ENCODE peak calls at places on chromosomes 6 and 20, in seven cellular contexts. E is stimulated activated CD4-positive, alpha-beta T cell treated with anti-CD3 and anti-CD28 coated beads, Interleukin-2, amount 100 ng/mL, for 48 hours; K is H54; U is effector memory CD8-positive, alpha-beta T cell; L is nephron progenitor cell; X is aorta; Q is naive thymus-derived CD8-positive, alpha-beta T cell. R is an unnamed sample.

GRCh38 chr6:34475167-34476047 is 9.5 kb downstream of the PACSIN1 start:
- DNase-seq in X (no peak), K (no peak), U (no peak), Q (no peak), E (no peak), L (no peak), R (no peak)

GRCh38 chr20:33046412-33046811 is 7.3 kb upstream of the BPIFB3 start:
- DNase-seq in K (no peak), E (no peak), X (no peak), U (no peak), L (no peak), Q (no peak), R (no peak)

GRCh38 chr6:72032056-72032455 is 145.7 kb downstream of the RIMS1 start:
- DNase-seq in K (no peak), Q (no peak), X (no peak), E (no peak), U (no peak), L (no peak), R (no peak)

GRCh38 chr6:33694401-33694931 is 17.0 kb downstream of the UQCC2 start:
- DNase-seq in Q (peak; percentile 32), L (no peak), K (peak; percentile 80), X (no peak), E (peak; percentile 60), U (peak; percentile 31), R (no peak)

GRCh38 chr6:166770216-166771116 is 143.4 kb upstream of the RPS6KA2 start:
- DNase-seq in X (no peak), K (no peak), L (no peak), Q (no peak), E (no peak), U (no peak), R (no peak)

GRCh38 chr20:49297605-49298530 is 20.0 kb upstream of the ZNFX1 start:
- DNase-seq in E (no peak), K (no peak), U (no peak), L (no peak), X (peak; percentile 59), Q (no peak), R (no peak)

GRCh38 chr6:36729169-36729549 is 31.5 kb downstream of the RAB44 start:
- DNase-seq in L (no peak), Q (no peak), X (no peak), E (no peak), U (no peak), K (no peak), R (no peak)

GRCh38 chr6:52233975-52234823 is 10.1 kb downstream of the IL17F start:
- DNase-seq in K (peak; percentile 66), X (no peak), L (peak; percentile 51), Q (no peak), U (no peak), E (peak; percentile 24), R (no peak)

GRCh38 chr6:149334682-149335160 is 17.2 kb downstream of the TAB2 start:
- DNase-seq in L (no peak), U (no peak), E (no peak), K (no peak), X (peak; percentile 57), Q (no peak), R (no peak)

GRCh38 chr6:139073118-139073517 is 44.6 kb downstream of the ABRACL start:
- DNase-seq in E (no peak), Q (no peak), L (no peak), X (no peak), U (no peak), K (no peak), R (no peak)

GRCh38 chr6:121823437-121823851 is 388.0 kb downstream of the GJA1 start:
- DNase-seq in L (no peak), K (no peak), X (no peak), E (no peak), U (no peak), Q (no peak), R (no peak)

GRCh38 chr6:8392569-8392968 is 42.8 kb downstream of the SLC35B3 start:
- DNase-seq in X (no peak), Q (no peak), L (no peak), K (no peak), U (no peak), E (no peak), R (no peak)

GRCh38 chr6:20318851-20319387 is 82.8 kb upstream of the E2F3 start:
- DNase-seq in Q (no peak), E (no peak), L (no peak), U (peak; percentile 3), X (no peak), K (no peak), R (no peak)

GRCh38 chr20:61576372-61576771 is 324.3 kb downstream of the CDH4 start:
- DNase-seq in E (no peak), X (no peak), K (no peak), Q (no peak), U (no peak), L (no peak), R (no peak)

GRCh38 chr6:144151010-144151727 is 852 bp downstream of the STX11 start:
- DNase-seq in L (no peak), K (no peak), U (peak; percentile 70), Q (peak; percentile 6), X (no peak), E (peak; percentile 37), R (no peak)

GRCh38 chr20:57581202-57582028 is 20.5 kb downstream of the PCK1 start:
- DNase-seq in L (no peak), E (no peak), U (no peak), Q (no peak), X (peak; percentile 48), K (no peak), R (no peak)